ENCODE peak calls at places on chromosomes 2 and 18, in nine cellular contexts. N, B, Y, O, K, W, H, Q and I are unnamed samples. For H3K9me3, the result is how much of the 10 kb centered on the place peaks cover.

GRCh38 chr2:54086157-54086556 is 29.3 kb upstream of the ACYP2 start:
- DNase-seq in N (no peak), B (no peak), Y (no peak), O (no peak), K (no peak), W (no peak), H (no peak), Q (no peak), I (no peak)

GRCh38 chr2:127546797-127547196 is 11.3 kb downstream of the MYO7B start:
- DNase-seq in N (no peak), B (no peak), Y (no peak), O (no peak), K (no peak), W (no peak), H (no peak), Q (no peak), I (no peak)

GRCh38 chr2:231679906-231680283 is 28.4 kb upstream of the PTMA start:
- DNase-seq in N (no peak), B (no peak), Y (no peak), O (no peak), K (no peak), W (no peak), H (no peak), Q (no peak), I (no peak)

GRCh38 chr18:51195086-51195601 is 2.3 kb downstream of the MEX3C start:
- DNase-seq in N (no peak), B (no peak), Y (no peak), O (no peak), K (no peak), W (no peak), H (no peak), Q (no peak), I (no peak)

GRCh38 chr2:8252997-8253694 is 428.7 kb upstream of the ID2 start:
- DNase-seq in N (no peak), B (no peak), Y (no peak), O (no peak), K (peak), W (no peak), H (no peak), Q (no peak), I (no peak)

GRCh38 chr2:238263204-238264071 is 23.6 kb upstream of the HES6 start:
- DNase-seq in N (peak), B (peak), Y (peak), O (peak), K (peak), W (no peak), H (peak), Q (peak), I (peak)

GRCh38 chr2:9778012-9778411 is 65.3 kb upstream of the TAF1B start:
- DNase-seq in N (no peak), B (no peak), Y (peak), O (no peak), K (peak), W (no peak), H (no peak), Q (no peak), I (peak)

GRCh38 chr2:151632993-151633592 is 101.2 kb downstream of the NEB start:
- DNase-seq in N (no peak), B (no peak), Y (peak), O (no peak), K (peak), W (no peak), H (no peak), Q (no peak), I (no peak)

GRCh38 chr2:34738691-34739090 is 1139.6 kb upstream of the FAM98A start:
- DNase-seq in N (no peak), B (no peak), Y (no peak), O (no peak), K (no peak), W (no peak), H (no peak), Q (no peak), I (no peak)

GRCh38 chr2:160694221-160694620 is 200.6 kb upstream of the RBMS1 start:
- DNase-seq in N (no peak), B (no peak), Y (no peak), O (no peak), K (no peak), W (no peak), H (no peak), Q (no peak), I (no peak)

GRCh38 chr2:202314116-202314515 is 48.6 kb downstream of the NOP58 start:
- DNase-seq in N (no peak), B (no peak), Y (no peak), O (no peak), K (no peak), W (no peak), H (no peak), Q (no peak), I (no peak)

GRCh38 chr18:57437782-57438668 is 2.9 kb downstream of the ONECUT2 start:
- DNase-seq in N (peak), B (no peak), Y (peak), O (no peak), K (no peak), W (peak), H (no peak), Q (peak), I (no peak)

GRCh38 chr2:120239488-120240287 is 13.0 kb upstream of the RALB start:
- DNase-seq in N (peak), B (no peak), Y (no peak), O (no peak), K (no peak), W (no peak), H (no peak), Q (peak), I (no peak)

GRCh38 chr2:127081826-127082633 is 24.9 kb downstream of the BIN1 start:
- DNase-seq in N (no peak), B (peak), Y (no peak), O (peak), K (peak), W (no peak), H (peak), Q (no peak), I (no peak)

GRCh38 chr2:80510716-80511115 is 206.2 kb upstream of the LRRTM1 start:
- DNase-seq in N (no peak), B (no peak), Y (no peak), O (no peak), K (no peak), W (no peak), H (no peak), Q (no peak), I (no peak)
- H3K9me3 ChIP-seq in N (under half), B (under half), Y (under half), O (under half), K (under half), W (under half), H (under half), Q (under half), I (under half)

DNA sequence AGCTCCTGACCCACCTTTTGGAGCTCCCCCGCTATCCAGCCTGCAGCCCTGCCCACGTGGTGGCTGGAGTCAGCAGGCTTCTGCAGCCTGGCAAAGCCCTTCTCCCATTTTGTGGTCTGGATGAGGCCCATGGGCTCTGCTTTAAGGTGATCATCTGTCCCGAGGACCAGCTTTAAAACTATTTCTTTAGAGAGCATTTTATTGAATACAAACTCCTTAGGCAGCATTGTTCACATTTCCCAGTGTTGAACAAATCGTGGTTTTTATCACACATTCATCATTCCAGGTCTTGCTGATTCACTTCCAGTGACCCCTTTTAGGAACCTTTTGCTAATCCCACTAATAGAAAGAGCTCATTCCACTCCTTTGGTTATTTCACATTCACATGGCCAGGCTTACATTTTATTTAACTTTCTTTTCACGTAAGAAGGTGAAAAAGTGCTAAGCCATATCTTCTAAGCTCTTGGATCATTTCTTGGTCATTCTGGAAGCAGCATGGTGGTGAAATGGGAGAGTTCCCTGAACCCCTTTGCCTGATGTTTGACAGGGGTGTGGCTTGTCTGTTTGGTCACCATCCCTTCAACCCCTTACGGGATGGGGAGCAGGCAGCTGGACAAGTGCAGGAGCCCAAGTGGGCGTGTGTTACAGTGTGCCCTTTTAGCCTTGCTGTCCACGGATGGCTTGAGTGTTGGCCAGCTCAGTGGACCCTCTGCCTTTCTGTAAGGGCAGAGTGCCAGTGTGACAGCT is 80.4 kb upstream of the RAPGEF4 start:
- DNase-seq in N (peak), B (no peak), Y (no peak), O (no peak), K (no peak), W (no peak), H (no peak), Q (no peak), I (no peak)
- H3K27ac ChIP-seq in N (peak), B (no peak), Y (no peak), O (no peak), K (no peak), W (no peak), H (no peak), Q (no peak), I (no peak)

DNA sequence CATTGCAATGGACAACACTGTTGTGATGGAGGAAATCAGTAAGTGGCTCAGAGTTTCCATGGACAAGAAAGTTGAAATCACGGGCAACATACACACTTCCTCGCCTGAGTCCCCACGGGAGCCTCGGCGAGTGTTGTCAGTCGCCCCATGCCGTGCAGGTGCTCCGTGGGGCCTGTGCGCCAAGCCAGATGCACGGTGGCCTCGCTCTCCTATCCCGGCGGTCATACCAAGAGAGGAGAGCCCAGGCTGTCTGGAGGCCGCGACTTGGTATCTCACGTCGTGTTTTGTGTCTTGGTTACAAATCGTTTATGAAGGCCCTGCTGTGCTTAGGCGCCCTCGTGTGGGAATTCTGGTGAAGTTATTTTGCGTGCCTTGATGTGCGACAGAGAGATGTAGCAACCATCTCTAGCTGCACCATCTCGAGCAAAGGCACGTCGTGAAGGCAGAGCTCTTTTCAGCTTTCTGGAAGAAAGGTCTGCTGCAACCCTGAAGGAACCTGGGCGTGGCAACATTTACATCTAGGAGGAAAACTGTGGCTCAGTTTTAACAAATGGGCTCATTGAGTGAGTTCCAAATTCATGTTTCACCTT is 21.8 kb downstream of the ATG4B start:
- DNase-seq in N (peak), B (peak), Y (no peak), O (peak), K (peak), W (no peak), H (no peak), Q (peak), I (no peak)
- H3K9me3 ChIP-seq in N (under half), B (under half), Y (under half), O (under half), K (under half), W (under half), H (under half), Q (under half), I (under half)

GRCh38 chr2:159151198-159152118 is 135.0 kb downstream of the WDSUB1 start:
- DNase-seq in N (no peak), B (no peak), Y (no peak), O (no peak), K (no peak), W (no peak), H (no peak), Q (no peak), I (no peak)
- H3K27ac ChIP-seq in N (no peak), B (no peak), Y (no peak), O (no peak), K (no peak), W (no peak), H (no peak), Q (peak), I (peak)

GRCh38 chr2:116915673-116916072 is 898.8 kb upstream of the DDX18 start:
- DNase-seq in N (no peak), B (no peak), Y (no peak), O (no peak), K (no peak), W (no peak), H (no peak), Q (no peak), I (no peak)
- H3K9me3 ChIP-seq in N (under half), B (under half), Y (under half), O (under half), K (under half), W (under half), H (under half), Q (under half), I (under half)

GRCh38 chr2:217803639-217803932 is 199.2 kb downstream of the TNS1 start:
- DNase-seq in N (no peak), B (no peak), Y (no peak), O (no peak), K (no peak), W (no peak), H (no peak), Q (no peak), I (no peak)

GRCh38 chr2:217806480-217806760 is 196.4 kb downstream of the TNS1 start:
- DNase-seq in N (no peak), B (no peak), Y (no peak), O (no peak), K (no peak), W (no peak), H (no peak), Q (no peak), I (no peak)

GRCh38 chr2:217804338-217804737 is 198.5 kb downstream of the TNS1 start:
- DNase-seq in N (no peak), B (no peak), Y (no peak), O (no peak), K (no peak), W (peak), H (no peak), Q (no peak), I (peak)

GRCh38 chr2:217805679-217806479 is 196.9 kb downstream of the TNS1 start:
- DNase-seq in N (no peak), B (no peak), Y (no peak), O (no peak), K (no peak), W (peak), H (no peak), Q (no peak), I (peak)

DNA sequence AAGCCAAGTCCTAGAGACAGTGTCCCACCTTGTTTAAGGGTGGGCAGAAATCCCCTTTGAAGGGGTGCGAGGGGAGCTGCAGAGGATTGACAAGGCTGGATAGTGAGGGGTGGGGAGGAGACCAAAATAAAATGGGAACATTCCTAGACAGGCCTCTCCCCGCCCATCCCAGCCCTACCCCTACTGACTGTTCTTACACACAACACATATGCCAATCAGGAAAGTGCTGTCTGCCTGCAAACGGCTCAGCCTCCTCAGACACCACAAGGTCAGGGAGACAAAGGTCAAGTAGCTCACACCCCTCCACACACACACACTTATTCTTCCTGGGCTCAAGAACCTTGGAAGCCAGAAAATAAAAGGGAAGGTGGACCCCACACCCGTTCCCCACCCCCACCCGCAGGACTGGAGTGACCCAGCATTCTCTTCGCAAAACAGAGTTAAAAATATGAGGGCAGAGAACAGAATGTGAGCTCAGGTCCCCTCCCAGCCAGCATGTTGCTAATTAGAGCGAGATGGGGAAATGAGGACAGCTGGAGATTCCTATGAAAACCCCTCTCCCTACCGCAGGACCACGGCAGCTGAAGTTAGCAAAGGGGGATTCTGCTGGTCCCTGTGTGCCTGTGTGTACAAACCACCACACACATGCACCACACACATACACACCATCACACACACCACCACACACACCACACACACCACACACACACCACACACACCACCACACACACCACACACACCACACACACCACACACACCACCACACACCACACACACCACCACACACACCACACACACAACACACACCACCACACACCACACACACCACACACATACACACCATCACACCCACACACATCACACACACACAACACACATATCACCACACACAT is 197.8 kb downstream of the TNS1 start:
- DNase-seq in N (peak), B (no peak), Y (no peak), O (no peak), K (no peak), W (peak), H (no peak), Q (no peak), I (no peak)
- H3K27ac ChIP-seq in N (peak), B (no peak), Y (no peak), O (no peak), K (no peak), W (no peak), H (no peak), Q (no peak), I (peak)